ENCODE peak calls at places on chromosomes 2 and 18, in ten cellular contexts. O, R, E, A, Y, K, M, B, P and I are unnamed samples.

GRCh38 chr2:174247474-174248186 is 702 bp downstream of the OLA1 start:
- DNase-seq in O (no peak), R (no peak), E (peak; percentile 59), A (peak; percentile 29), Y (no peak), K (no peak), M (peak; percentile 1), B (peak; percentile 26), P (peak; percentile 52), I (peak; percentile 88)

GRCh38 chr18:63697261-63697660 is 5.5 kb upstream of the SERPINB11 start:
- DNase-seq in O (no peak), R (no peak), E (no peak), A (no peak), Y (no peak), K (peak; percentile 3), M (no peak), B (no peak), P (no peak), I (no peak)

GRCh38 chr2:239688840-239689239 is 288.0 kb upstream of the HDAC4 start:
- DNase-seq in O (no peak), R (no peak), E (no peak), A (no peak), Y (no peak), K (no peak), M (no peak), B (no peak), P (no peak), I (no peak)

GRCh38 chr18:62942578-62942977 is 227.2 kb downstream of the PHLPP1 start:
- DNase-seq in O (no peak), R (no peak), E (no peak), A (no peak), Y (no peak), K (no peak), M (no peak), B (no peak), P (no peak), I (no peak)

GRCh38 chr18:22841840-22842239 is 91.3 kb upstream of the RBBP8 start:
- DNase-seq in O (no peak), R (no peak), E (no peak), A (peak; percentile 49), Y (no peak), K (peak; percentile 72), M (no peak), B (peak; percentile 18), P (no peak), I (no peak)

GRCh38 chr2:96729748-96730147 is 10.1 kb downstream of the LMAN2L start:
- DNase-seq in O (no peak), R (no peak), E (no peak), A (no peak), Y (no peak), K (no peak), M (no peak), B (peak; percentile 24), P (no peak), I (no peak)

GRCh38 chr18:67511840-67512239 is 4.7 kb downstream of the DSEL start:
- DNase-seq in O (no peak), R (no peak), E (no peak), A (no peak), Y (no peak), K (no peak), M (no peak), B (no peak), P (no peak), I (no peak)

GRCh38 chr2:140551291-140551690 is 1579.5 kb downstream of the LRP1B start:
- DNase-seq in O (no peak), R (no peak), E (no peak), A (peak; percentile 4), Y (no peak), K (peak; percentile 7), M (no peak), B (no peak), P (no peak), I (no peak)

GRCh38 chr2:64875368-64875767 is 113.8 kb upstream of the SLC1A4 start:
- DNase-seq in O (no peak), R (no peak), E (no peak), A (no peak), Y (no peak), K (no peak), M (no peak), B (no peak), P (no peak), I (no peak)

GRCh38 chr2:95311821-95312542 is 14.8 kb downstream of the KCNIP3 start:
- DNase-seq in O (peak; percentile 18), R (no peak), E (no peak), A (no peak), Y (no peak), K (no peak), M (no peak), B (no peak), P (no peak), I (no peak)

GRCh38 chr2:63078852-63079606 is 28.4 kb downstream of the OTX1 start:
- DNase-seq in O (no peak), R (no peak), E (peak; percentile 79), A (peak; percentile 23), Y (no peak), K (no peak), M (no peak), B (no peak), P (no peak), I (no peak)

GRCh38 chr18:21345851-21346250 is 103.8 kb downstream of the GREB1L start:
- DNase-seq in O (no peak), R (no peak), E (no peak), A (no peak), Y (peak; percentile 17), K (no peak), M (no peak), B (no peak), P (no peak), I (no peak)

GRCh38 chr2:206176886-206177285 is 17.2 kb downstream of the EEF1B2 start:
- DNase-seq in O (no peak), R (no peak), E (no peak), A (no peak), Y (no peak), K (no peak), M (no peak), B (no peak), P (no peak), I (no peak)

GRCh38 chr2:160427629-160428424 is 65.8 kb downstream of the RBMS1 start:
- DNase-seq in O (no peak), R (no peak), E (peak; percentile 72), A (peak; percentile 93), Y (no peak), K (peak; percentile 19), M (no peak), B (peak; percentile 94), P (no peak), I (no peak)

GRCh38 chr2:236157815-236158498 is 10.2 kb downstream of the GBX2 start:
- DNase-seq in O (no peak), R (no peak), E (no peak), A (no peak), Y (no peak), K (no peak), M (no peak), B (no peak), P (no peak), I (no peak)

GRCh38 chr2:7436096-7436906 is 519.1 kb downstream of the RNF144A start:
- DNase-seq in O (no peak), R (no peak), E (no peak), A (no peak), Y (no peak), K (no peak), M (no peak), B (no peak), P (no peak), I (no peak)

GRCh38 chr2:112814278-112814677 is 22.3 kb downstream of the IL1B start:
- DNase-seq in O (no peak), R (no peak), E (no peak), A (peak; percentile 55), Y (no peak), K (peak; percentile 44), M (no peak), B (peak; percentile 52), P (no peak), I (no peak)

GRCh38 chr2:114661926-114662670 is 219.7 kb downstream of the DPP10 start:
- DNase-seq in O (peak; percentile 25), R (no peak), E (no peak), A (no peak), Y (peak; percentile 49), K (peak; percentile 17), M (peak; percentile 81), B (no peak), P (peak; percentile 26), I (peak; percentile 50)

GRCh38 chr2:199379251-199379650 is 78.5 kb downstream of the SATB2 start:
- DNase-seq in O (no peak), R (no peak), E (no peak), A (peak; percentile 62), Y (no peak), K (peak; percentile 60), M (peak; percentile 39), B (peak; percentile 26), P (peak; percentile 13), I (peak; percentile 53)

GRCh38 chr2:10279472-10279870 is 23.2 kb upstream of the HPCAL1 start:
- DNase-seq in O (peak; percentile 12), R (no peak), E (no peak), A (no peak), Y (no peak), K (no peak), M (no peak), B (no peak), P (no peak), I (no peak)